ENCODE peak calls at places on chromosomes 6 and 20, in ten cellular contexts. R is suprapubic skin, E is breast epithelium, D is cardiac fibroblast, L is fibroblast of mammary gland, Z is right lobe of liver, H is endothelial cell of umbilical vein, X is mucosa of descending colon, G is heart right ventricle, C is IMR-90. T is an unnamed sample.

GRCh38 chr6:6998194-6998569 is 109.6 kb upstream of the RREB1 start:
- DNase-seq in R (no peak), E (no peak), D (no peak), L (peak; percentile 39), Z (peak; percentile 34), H (no peak), X (no peak), G (no peak), C (no peak), T (no peak)

GRCh38 chr6:75098709-75099108 is 107.1 kb downstream of the COL12A1 start:
- DNase-seq in R (no peak), E (no peak), D (peak; percentile 95), L (peak; percentile 99), Z (peak; percentile 35), H (peak; percentile 95), X (peak; percentile 51), G (peak; percentile 28), C (peak; percentile 98), T (peak; percentile 97)

GRCh38 chr6:11826779-11827178 is 48.2 kb upstream of the ADTRP start:
- DNase-seq in R (no peak), E (no peak), D (no peak), L (no peak), Z (no peak), H (no peak), X (no peak), G (no peak), C (no peak), T (no peak)

GRCh38 chr6:3732345-3733141 is 19.0 kb downstream of the PXDC1 start:
- DNase-seq in R (peak; percentile 76), E (peak; percentile 87), D (peak; percentile 94), L (peak; percentile 94), Z (peak; percentile 80), H (peak; percentile 88), X (peak; percentile 85), G (peak; percentile 72), C (peak; percentile 94), T (peak; percentile 86)

GRCh38 chr20:60469829-60470228 is 511.6 kb downstream of the CDH26 start:
- DNase-seq in R (no peak), E (no peak), D (no peak), L (no peak), Z (no peak), H (no peak), X (no peak), G (no peak), C (no peak), T (no peak)

GRCh38 chr6:109165392-109165964 is 70.2 kb downstream of the CEP57L1 start:
- DNase-seq in R (no peak), E (no peak), D (peak; percentile 89), L (peak; percentile 78), Z (no peak), H (peak; percentile 9), X (peak; percentile 37), G (no peak), C (peak; percentile 70), T (peak; percentile 65)

GRCh38 chr20:2749951-2750342 is 50.5 kb downstream of the CPXM1 start:
- DNase-seq in R (no peak), E (no peak), D (no peak), L (no peak), Z (no peak), H (no peak), X (peak; percentile 20), G (no peak), C (no peak), T (no peak)

GRCh38 chr6:159312204-159312603 is 143.0 kb downstream of the FNDC1 start:
- DNase-seq in R (no peak), E (no peak), D (peak; percentile 28), L (no peak), Z (no peak), H (no peak), X (no peak), G (no peak), C (no peak), T (no peak)

GRCh38 chr6:163533443-163533842 is 118.9 kb downstream of the QKI start:
- DNase-seq in R (no peak), E (no peak), D (peak; percentile 85), L (peak; percentile 96), Z (no peak), H (peak; percentile 54), X (no peak), G (no peak), C (peak; percentile 97), T (peak; percentile 91)

GRCh38 chr20:63112491-63113219 is 103.3 kb downstream of the YTHDF1 start:
- DNase-seq in R (no peak), E (no peak), D (no peak), L (no peak), Z (no peak), H (no peak), X (no peak), G (peak; percentile 1), C (no peak), T (no peak)

GRCh38 chr6:33168624-33169023 is 23.6 kb downstream of the COL11A2 start:
- DNase-seq in R (no peak), E (no peak), D (no peak), L (no peak), Z (no peak), H (no peak), X (no peak), G (no peak), C (no peak), T (no peak)

GRCh38 chr6:33167374-33168148 is 24.7 kb downstream of the COL11A2 start:
- DNase-seq in R (no peak), E (no peak), D (no peak), L (no peak), Z (no peak), H (no peak), X (no peak), G (no peak), C (no peak), T (no peak)

GRCh38 chr6:33169286-33170175 is 22.7 kb downstream of the COL11A2 start:
- DNase-seq in R (no peak), E (peak; percentile 47), D (no peak), L (no peak), Z (no peak), H (no peak), X (no peak), G (no peak), C (no peak), T (no peak)

GRCh38 chr6:33166811-33167210 is 25.5 kb downstream of the COL11A2 start:
- DNase-seq in R (no peak), E (no peak), D (no peak), L (no peak), Z (no peak), H (no peak), X (no peak), G (no peak), C (no peak), T (no peak)

DNA sequence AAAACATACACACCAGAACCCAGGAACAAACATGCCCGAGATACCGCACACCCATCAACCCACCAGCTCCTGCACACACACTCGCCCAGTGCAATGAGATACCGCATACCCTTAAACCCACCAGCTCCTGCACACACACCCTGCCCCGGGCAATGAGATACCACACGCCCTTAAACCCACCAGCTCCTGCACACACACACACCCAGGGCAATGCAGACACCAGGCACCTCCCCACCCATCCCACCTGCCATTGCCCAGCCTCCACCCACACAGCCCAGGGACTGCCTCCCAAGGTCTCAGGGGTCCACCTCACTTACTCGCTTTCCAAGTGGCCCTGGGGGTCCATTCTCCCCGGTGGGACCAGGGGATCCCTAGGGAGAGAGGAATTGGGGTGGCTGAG is 24.1 kb downstream of the COL11A2 start:
- DNase-seq in R (no peak), E (no peak), D (no peak), L (no peak), Z (no peak), H (no peak), X (no peak), G (no peak), C (no peak), T (no peak)
- TF ChIP-seq CTCF in R (no peak), E (no peak), D (no peak), L (no peak), Z (no peak), H (no peak), X (no peak), G (no peak), C (no peak), T (no peak)

GRCh38 chr6:53986721-53987526 is 124.3 kb upstream of the MLIP start:
- DNase-seq in R (no peak), E (no peak), D (peak; percentile 54), L (peak; percentile 78), Z (no peak), H (peak; percentile 7), X (peak; percentile 7), G (no peak), C (peak; percentile 17), T (peak; percentile 52)
- H3K4me3 ChIP-seq in R (no peak overlapping the region), E (no peak overlapping the region), D (no peak overlapping the region), L (no peak overlapping the region), Z (no peak overlapping the region), H (no peak overlapping the region), X (no peak overlapping the region), G (no peak overlapping the region), C (no peak overlapping the region), T (no peak overlapping the region)

GRCh38 chr20:49629606-49630005 is 61.7 kb upstream of the PTGIS start:
- DNase-seq in R (no peak), E (no peak), D (no peak), L (no peak), Z (no peak), H (no peak), X (no peak), G (no peak), C (no peak), T (no peak)
- TF ChIP-seq CTCF in R (no peak), E (no peak), D (no peak), L (no peak), Z (no peak), H (no peak), X (no peak), G (no peak), C (no peak), T (no peak)

GRCh38 chr6:16749516-16750485 is 11.5 kb downstream of the ATXN1 start:
- DNase-seq in R (no peak), E (no peak), D (no peak), L (no peak), Z (no peak), H (no peak), X (no peak), G (no peak), C (peak; percentile 63), T (no peak)
- H3K4me3 ChIP-seq in R (no peak overlapping the region), E (no peak overlapping the region), D (no peak overlapping the region), L (no peak overlapping the region), Z (no peak overlapping the region), H (no peak overlapping the region), X (no peak overlapping the region), G (no peak overlapping the region), C (no peak overlapping the region), T (no peak overlapping the region)

DNA sequence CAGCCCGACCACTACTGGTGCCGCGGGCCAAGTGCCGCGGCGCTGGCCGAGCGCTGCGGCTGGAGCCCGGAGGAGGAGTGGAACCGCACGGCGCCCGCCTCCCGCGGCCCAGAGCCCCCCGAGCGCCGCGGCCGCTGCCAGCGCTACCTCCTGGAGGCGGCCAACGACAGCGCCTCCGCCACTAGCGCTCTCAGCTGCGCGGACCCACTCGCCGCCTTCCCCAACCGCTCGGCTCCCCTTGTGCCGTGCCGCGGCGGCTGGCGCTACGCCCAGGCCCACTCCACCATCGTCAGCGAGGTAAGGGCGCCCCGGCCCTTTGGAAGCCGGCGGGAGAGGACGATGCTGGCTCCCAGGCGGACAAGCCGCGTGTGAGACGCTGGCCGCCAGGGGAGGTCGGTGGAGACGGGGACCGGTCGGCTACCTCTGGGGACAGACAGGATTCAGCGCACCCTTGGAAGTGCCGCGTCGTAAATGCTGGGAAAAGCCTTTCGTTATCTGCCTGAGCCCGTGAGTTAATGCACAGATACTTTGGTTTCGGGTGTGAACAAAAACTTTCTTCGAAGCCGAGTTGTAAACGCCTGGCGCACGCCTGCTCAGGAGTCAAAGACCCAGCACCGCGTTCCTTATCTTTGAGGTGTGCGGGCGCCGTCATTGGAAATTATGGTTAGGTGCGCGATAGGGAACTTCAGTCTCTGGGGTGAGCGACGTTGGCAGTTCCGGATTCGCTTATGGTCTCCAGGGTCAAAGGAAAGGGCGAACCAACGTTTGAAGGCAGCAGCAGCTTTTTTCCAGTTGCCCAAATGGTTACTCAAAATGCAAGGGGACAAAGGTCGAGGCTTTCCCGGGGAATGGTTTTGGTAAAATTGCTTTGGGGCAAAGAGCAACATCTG is 619 bp downstream of the SLC22A3 start:
- DNase-seq in R (no peak), E (no peak), D (peak; percentile 51), L (no peak), Z (peak; percentile 64), H (no peak), X (peak; percentile 50), G (peak; percentile 30), C (no peak), T (peak; percentile 26)
- TF ChIP-seq CTCF in R (no peak), E (no peak), D (no peak), L (no peak), Z (peak; percentile 7), H (no peak), X (no peak), G (peak; percentile 19), C (no peak), T (peak; percentile 22)

T was measured in astrocyte of the spinal cord.